ENCODE peak calls at places on chromosome 1, in six cellular contexts. K is T-helper 1 cell; J is fibroblast of lung; P is foreskin fibroblast; Z is testis; I is effector memory CD8-positive, alpha-beta T cell. T is an unnamed sample.

GRCh38 chr1:24964811-24965570 is 34.9 kb upstream of the RUNX3 start:
- DNase-seq in P (no peak), J (no peak), Z (no peak), I (peak; percentile 89), K (peak; percentile 81), T (peak; percentile 36)

GRCh38 chr1:68221001-68221970 is 11.0 kb downstream of the WLS start:
- DNase-seq in P (no peak), Z (no peak), K (no peak), J (no peak), I (no peak), T (no peak)

GRCh38 chr1:42914092-42914625 is 44.5 kb downstream of the SLC2A1 start:
- DNase-seq in K (no peak), Z (no peak), P (no peak), J (no peak), I (no peak), T (no peak)

GRCh38 chr1:210587547-210587946 is 258.8 kb downstream of the HHAT start:
- DNase-seq in K (no peak), I (no peak), J (peak; percentile 15), P (peak; percentile 14), Z (no peak), T (peak; percentile 82)

GRCh38 chr1:1371741-1372711 is 3.0 kb downstream of the AURKAIP1 start:
- DNase-seq in P (no peak), I (peak; percentile 75), J (peak; percentile 55), Z (peak; percentile 72), K (peak; percentile 73), T (no peak)

GRCh38 chr1:68111804-68112436 is 61.5 kb upstream of the DIRAS3 start:
- DNase-seq in K (no peak), J (peak; percentile 94), Z (peak; percentile 83), I (no peak), P (peak; percentile 80), T (peak; percentile 90)

GRCh38 chr1:85502625-85503083 is 37.7 kb upstream of the DDAH1 start:
- DNase-seq in J (peak; percentile 87), I (no peak), Z (peak; percentile 89), P (peak; percentile 70), K (no peak), T (peak; percentile 68)

GRCh38 chr1:100458925-100459814 is 78.8 kb upstream of the GPR88 start:
- DNase-seq in I (peak; percentile 62), K (peak; percentile 48), P (peak; percentile 73), J (peak; percentile 85), Z (peak; percentile 85), T (peak; percentile 74)

GRCh38 chr1:52056110-52056936 is at the start of gene BTF3L4:
- DNase-seq in Z (peak; percentile 99), I (peak; percentile 88), P (peak; percentile 90), J (peak; percentile 91), K (peak; percentile 91), T (peak; percentile 81)

GRCh38 chr1:978069-978834 is 3.6 kb downstream of the PERM1 start:
- DNase-seq in I (no peak), P (no peak), J (no peak), K (no peak), Z (no peak), T (no peak)

GRCh38 chr1:91684599-91685196 is 184.0 kb downstream of the CDC7 start:
- DNase-seq in P (no peak), Z (peak; percentile 18), I (no peak), K (no peak), J (peak; percentile 68), T (peak; percentile 69)

GRCh38 chr1:185488673-185489311 is 171.7 kb upstream of the IVNS1ABP start:
- DNase-seq in K (no peak), I (no peak), Z (peak; percentile 59), P (no peak), J (no peak), T (no peak)